ENCODE peak calls at places on chromosomes 4 and X, in eight cellular contexts. Z is fibroblast of pulmonary artery, W is mammary epithelial cell, S is psoas muscle, B is upper lobe of left lung, T is choroid plexus epithelial cell, P is fibroblast of lung, M is PC-3. Y is an unnamed sample.
A peak's percentile ranks its signal among the peaks of the same experiment; 100 is the strongest.

GRCh38 chrX:39627257-39627656 is 470.5 kb downstream of the BCOR start:
- DNase-seq in Z (no peak), W (no peak), S (no peak), B (no peak), T (no peak), P (no peak), M (no peak), Y (no peak)

GRCh38 chrX:106999002-106999975 is 723 bp downstream of the MORC4 start:
- DNase-seq in Z (peak; percentile 64), W (peak; percentile 47), S (peak; percentile 63), B (peak; percentile 45), T (peak; percentile 63), P (peak; percentile 61), M (peak; percentile 73), Y (no peak)

GRCh38 chr4:42296196-42296595 is 101.1 kb upstream of the SHISA3 start:
- DNase-seq in Z (peak; percentile 41), W (no peak), S (no peak), B (no peak), T (no peak), P (no peak), M (peak; percentile 35), Y (no peak)

GRCh38 chr4:58961283-58961682 is 1851.1 kb upstream of the IGFBP7 start:
- DNase-seq in Z (no peak), W (no peak), S (no peak), B (no peak), T (no peak), P (no peak), M (no peak), Y (no peak)

GRCh38 chrX:53474707-53475106 is 40.5 kb upstream of the HSD17B10 start:
- DNase-seq in Z (no peak), W (no peak), S (no peak), B (no peak), T (no peak), P (no peak), M (no peak), Y (no peak)

GRCh38 chr4:177349191-177349590 is 39.5 kb downstream of the NEIL3 start:
- DNase-seq in Z (no peak), W (no peak), S (no peak), B (no peak), T (no peak), P (no peak), M (no peak), Y (no peak)

GRCh38 chrX:147913570-147913969 is 1.9 kb downstream of the FMR1 start:
- DNase-seq in Z (no peak), W (no peak), S (no peak), B (no peak), T (no peak), P (no peak), M (no peak), Y (no peak)

GRCh38 chrX:21986596-21986995 is 45.5 kb upstream of the PHEX start:
- DNase-seq in Z (no peak), W (no peak), S (no peak), B (no peak), T (peak; percentile 34), P (peak; percentile 40), M (peak; percentile 10), Y (no peak)

GRCh38 chr4:84451546-84451945 is 47.5 kb downstream of the NKX6-1 start:
- DNase-seq in Z (peak; percentile 12), W (no peak), S (no peak), B (no peak), T (peak; percentile 43), P (peak; percentile 6), M (peak; percentile 44), Y (no peak)

GRCh38 chr4:115770046-115770543 is 656.7 kb upstream of the NDST4 start:
- DNase-seq in Z (no peak), W (no peak), S (no peak), B (no peak), T (no peak), P (no peak), M (no peak), Y (no peak)

GRCh38 chrX:110966839-110967238 is 129.2 kb upstream of the PAK3 start:
- DNase-seq in Z (peak; percentile 0), W (peak; percentile 70), S (no peak), B (no peak), T (peak; percentile 1), P (no peak), M (no peak), Y (no peak)

GRCh38 chr4:45004847-45005565 is 278.6 kb upstream of the GNPDA2 start:
- DNase-seq in Z (peak; percentile 1), W (peak; percentile 84), S (no peak), B (no peak), T (peak; percentile 62), P (no peak), M (peak; percentile 73), Y (no peak)

GRCh38 chr4:2402453-2402852 is 16.0 kb downstream of the ZFYVE28 start:
- DNase-seq in Z (no peak), W (no peak), S (peak; percentile 7), B (no peak), T (peak; percentile 27), P (no peak), M (no peak), Y (no peak)

GRCh38 chrX:49910344-49910743 is 12.1 kb upstream of the CLCN5 start:
- DNase-seq in Z (no peak), W (no peak), S (no peak), B (no peak), T (no peak), P (no peak), M (no peak), Y (no peak)

GRCh38 chrX:115499112-115499805 is 61.7 kb upstream of the PLS3 start:
- DNase-seq in Z (peak; percentile 9), W (no peak), S (no peak), B (no peak), T (peak; percentile 44), P (no peak), M (no peak), Y (no peak)

GRCh38 chrX:56310581-56310980 is 78.4 kb downstream of the KLF8 start:
- DNase-seq in Z (no peak), W (no peak), S (no peak), B (no peak), T (no peak), P (no peak), M (no peak), Y (no peak)
- H3K4me3 ChIP-seq in Z (no peak overlapping the region), W (no peak overlapping the region), S (no peak overlapping the region), B (no peak overlapping the region), T (no peak overlapping the region), P (no peak overlapping the region), M (no peak overlapping the region), Y (no peak overlapping the region)

GRCh38 chrX:32673193-32673592 is 538.2 kb downstream of the DMD start:
- DNase-seq in Z (peak; percentile 5), W (no peak), S (no peak), B (no peak), T (peak; percentile 17), P (peak; percentile 28), M (peak; percentile 2), Y (no peak)
- TF ChIP-seq CTCF in Z (no peak), W (peak; percentile 0), S (peak; percentile 23), B (no peak), T (no peak), P (no peak), M (peak; percentile 17), Y (no peak)

GRCh38 chr4:100632163-100632562 is 114.3 kb upstream of the EMCN start:
- DNase-seq in Z (no peak), W (no peak), S (no peak), B (no peak), T (no peak), P (no peak), M (no peak), Y (no peak)
- H3K4me3 ChIP-seq in Z (no peak overlapping the region), W (no peak overlapping the region), S (no peak overlapping the region), B (no peak overlapping the region), T (no peak overlapping the region), P (no peak overlapping the region), M (no peak overlapping the region), Y (no peak overlapping the region)

DNA sequence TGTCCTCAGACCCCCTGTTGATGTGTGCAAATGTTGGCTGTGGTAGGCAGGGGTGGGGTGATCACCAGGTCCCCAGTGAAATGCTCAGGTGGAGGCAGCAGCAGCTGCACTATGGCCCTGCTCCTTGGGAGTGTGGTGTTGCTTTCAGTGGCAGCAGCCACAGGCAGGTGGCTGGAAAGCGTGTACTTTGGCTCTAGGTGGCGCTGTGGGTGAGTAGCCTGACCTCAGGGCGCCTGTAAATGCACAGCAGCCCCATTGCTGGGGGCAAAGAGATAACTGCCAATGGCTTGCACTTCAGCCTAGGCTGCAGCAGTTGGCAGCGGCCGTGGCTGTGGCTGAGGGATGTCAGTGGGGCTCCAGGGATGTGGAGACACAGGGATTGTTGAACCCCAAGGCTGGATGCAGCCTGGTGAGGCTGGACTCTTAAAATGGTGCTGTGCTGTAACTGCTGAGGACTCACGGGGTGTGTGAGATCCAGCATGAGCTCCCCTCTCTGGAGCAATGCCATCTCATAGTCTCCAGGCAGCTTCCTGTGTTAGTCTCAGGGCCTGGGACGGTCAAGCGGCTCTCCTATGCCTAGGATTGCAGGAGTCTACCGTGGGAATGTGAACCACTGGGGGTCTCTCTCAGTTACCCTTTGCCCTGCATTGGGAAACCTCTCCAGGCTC is 421.7 kb upstream of the HTR2C start:
- DNase-seq in Z (no peak), W (no peak), S (no peak), B (no peak), T (no peak), P (no peak), M (no peak), Y (no peak)
- TF ChIP-seq CTCF in Z (peak; percentile 1), W (no peak), S (no peak), B (no peak), T (no peak), P (no peak), M (peak; percentile 18), Y (no peak)

GRCh38 chr4:169100656-169101055 is 90.6 kb upstream of the CBR4 start:
- DNase-seq in Z (no peak), W (no peak), S (no peak), B (no peak), T (no peak), P (no peak), M (no peak), Y (no peak)
- H3K4me3 ChIP-seq in Z (no peak overlapping the region), W (no peak overlapping the region), S (no peak overlapping the region), B (no peak overlapping the region), T (no peak overlapping the region), P (no peak overlapping the region), M (no peak overlapping the region), Y (no peak overlapping the region)

DNA sequence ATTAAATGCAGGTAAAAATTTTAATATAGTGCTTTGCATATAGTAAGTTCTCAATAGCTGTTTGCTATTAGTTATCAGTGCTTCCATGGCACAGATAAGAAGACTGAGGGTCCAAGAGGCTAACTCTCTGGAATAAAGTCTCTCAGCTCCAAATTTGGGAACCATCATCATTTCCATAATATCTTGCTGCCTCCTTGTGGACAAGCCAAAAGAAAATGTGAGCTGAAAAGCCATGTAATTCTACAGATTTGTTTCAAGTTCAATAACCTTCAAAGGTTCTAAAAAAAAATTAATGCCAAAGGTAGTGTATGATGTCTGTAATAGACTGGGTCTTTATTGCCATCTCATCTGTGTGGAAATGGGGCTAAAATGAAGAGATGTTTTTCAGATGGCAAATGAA is 136.9 kb upstream of the VCX start:
- DNase-seq in Z (no peak), W (no peak), S (no peak), B (no peak), T (peak; percentile 3), P (peak; percentile 0), M (peak; percentile 5), Y (no peak)
- TF ChIP-seq CTCF in Z (peak; percentile 2), W (peak; percentile 17), S (peak; percentile 11), B (no peak), T (peak; percentile 30), P (peak; percentile 12), M (peak; percentile 47), Y (no peak)